ENCODE peak calls at places on chromosomes 7 and 10, in eight cellular contexts. D, Q, V, L, F, W, I and T are unnamed samples.

GRCh38 chr7:23852988-23853387 is 143.0 kb downstream of the STK31 start:
- DNase-seq in D (no peak), Q (no peak), V (no peak), L (no peak), F (no peak), W (no peak), I (no peak), T (no peak)

GRCh38 chr10:80344912-80345311 is 11.6 kb downstream of the DYDC1 start:
- DNase-seq in D (no peak), Q (no peak), V (no peak), L (no peak), F (no peak), W (no peak), I (no peak), T (no peak)

GRCh38 chr7:45582136-45582742 is 8.1 kb downstream of the ADCY1 start:
- DNase-seq in D (no peak), Q (no peak), V (no peak), L (no peak), F (no peak), W (no peak), I (peak; percentile 68), T (no peak)

GRCh38 chr7:116653204-116653603 is 18.8 kb upstream of the MET start:
- DNase-seq in D (peak; percentile 45), Q (no peak), V (no peak), L (peak; percentile 87), F (no peak), W (peak; percentile 79), I (no peak), T (no peak)

GRCh38 chr7:79714081-79714480 is 260.6 kb upstream of the MAGI2 start:
- DNase-seq in D (no peak), Q (no peak), V (no peak), L (no peak), F (no peak), W (no peak), I (no peak), T (no peak)

GRCh38 chr7:76037310-76037709 is 10.5 kb downstream of the STYXL1 start:
- DNase-seq in D (no peak), Q (no peak), V (no peak), L (peak; percentile 89), F (no peak), W (no peak), I (no peak), T (no peak)

GRCh38 chr7:75056476-75056875 is 17.1 kb downstream of the RCC1L start:
- DNase-seq in D (no peak), Q (no peak), V (no peak), L (peak; percentile 83), F (no peak), W (peak; percentile 70), I (no peak), T (no peak)

GRCh38 chr10:23530079-23530478 is 91.2 kb downstream of the OTUD1 start:
- DNase-seq in D (no peak), Q (no peak), V (no peak), L (no peak), F (no peak), W (peak; percentile 1), I (no peak), T (no peak)

GRCh38 chr10:122042836-122043235 is 53.9 kb downstream of the TACC2 start:
- DNase-seq in D (no peak), Q (no peak), V (no peak), L (no peak), F (no peak), W (no peak), I (no peak), T (no peak)